ENCODE peak calls at places on chromosome 15, in ten cellular contexts. One of them, this sample, is unnamed.

GRCh38 chr15:73225358-73226015 is 143.3 kb downstream of the HCN4 start:
- DNase-seq in left cardiac atrium: no peak
- DNase-seq in midbrain: no peak
- DNase-seq in lower lobe of right lung: no peak
- DNase-seq in left ventricle myocardium inferior: no peak
- DNase-seq in stimulated activated naive CD4-positive, alpha-beta T cell treated with Interleukin-2 at 50 U/mL for 16 hours: peak; percentile 47
- DNase-seq in stimulated activated naive CD8-positive, alpha-beta T cell treated with anti-CD3 and anti-CD28 coated beads, Interleukin-15, Interleukin-2, amounts not matched to agents 100 U/mL and 50 U/mL, for 24 hours: peak; percentile 35
- DNase-seq in AG04450: no peak
- DNase-seq in HuH-7: no peak
- DNase-seq in activated gamma-delta T cell treated with anti-CD3 and anti-CD28 coated beads, Interleukin-2, amount 50 U/mL, for 16 hours: no peak
- DNase-seq in this sample: no peak

GRCh38 chr15:70518201-70519003 is 245.0 kb downstream of the UACA start:
- DNase-seq in lower lobe of right lung: no peak
- DNase-seq in HuH-7: no peak
- DNase-seq in left ventricle myocardium inferior: no peak
- DNase-seq in activated gamma-delta T cell treated with anti-CD3 and anti-CD28 coated beads, Interleukin-2, amount 50 U/mL, for 16 hours: no peak
- DNase-seq in stimulated activated naive CD4-positive, alpha-beta T cell treated with Interleukin-2 at 50 U/mL for 16 hours: no peak
- DNase-seq in midbrain: no peak
- DNase-seq in left cardiac atrium: no peak
- DNase-seq in stimulated activated naive CD8-positive, alpha-beta T cell treated with anti-CD3 and anti-CD28 coated beads, Interleukin-15, Interleukin-2, amounts not matched to agents 100 U/mL and 50 U/mL, for 24 hours: no peak
- DNase-seq in AG04450: no peak
- DNase-seq in this sample: no peak

GRCh38 chr15:31869640-31870335 is 160.5 kb upstream of the CHRNA7 start:
- DNase-seq in AG04450: no peak
- DNase-seq in lower lobe of right lung: no peak
- DNase-seq in stimulated activated naive CD8-positive, alpha-beta T cell treated with anti-CD3 and anti-CD28 coated beads, Interleukin-15, Interleukin-2, amounts not matched to agents 100 U/mL and 50 U/mL, for 24 hours: no peak
- DNase-seq in midbrain: peak; percentile 42
- DNase-seq in left ventricle myocardium inferior: no peak
- DNase-seq in activated gamma-delta T cell treated with anti-CD3 and anti-CD28 coated beads, Interleukin-2, amount 50 U/mL, for 16 hours: no peak
- DNase-seq in left cardiac atrium: peak; percentile 16
- DNase-seq in HuH-7: no peak
- DNase-seq in stimulated activated naive CD4-positive, alpha-beta T cell treated with Interleukin-2 at 50 U/mL for 16 hours: no peak
- DNase-seq in this sample: no peak

GRCh38 chr15:27973886-27974285 is 125.2 kb downstream of the OCA2 start:
- DNase-seq in left ventricle myocardium inferior: no peak
- DNase-seq in activated gamma-delta T cell treated with anti-CD3 and anti-CD28 coated beads, Interleukin-2, amount 50 U/mL, for 16 hours: no peak
- DNase-seq in midbrain: no peak
- DNase-seq in left cardiac atrium: no peak
- DNase-seq in HuH-7: no peak
- DNase-seq in stimulated activated naive CD4-positive, alpha-beta T cell treated with Interleukin-2 at 50 U/mL for 16 hours: no peak
- DNase-seq in stimulated activated naive CD8-positive, alpha-beta T cell treated with anti-CD3 and anti-CD28 coated beads, Interleukin-15, Interleukin-2, amounts not matched to agents 100 U/mL and 50 U/mL, for 24 hours: no peak
- DNase-seq in lower lobe of right lung: no peak
- DNase-seq in AG04450: no peak
- DNase-seq in this sample: no peak

GRCh38 chr15:77497108-77497737 is 76.5 kb downstream of the HMG20A start:
- DNase-seq in left cardiac atrium: peak; percentile 79
- DNase-seq in stimulated activated naive CD8-positive, alpha-beta T cell treated with anti-CD3 and anti-CD28 coated beads, Interleukin-15, Interleukin-2, amounts not matched to agents 100 U/mL and 50 U/mL, for 24 hours: no peak
- DNase-seq in activated gamma-delta T cell treated with anti-CD3 and anti-CD28 coated beads, Interleukin-2, amount 50 U/mL, for 16 hours: no peak
- DNase-seq in left ventricle myocardium inferior: peak; percentile 85
- DNase-seq in HuH-7: no peak
- DNase-seq in lower lobe of right lung: no peak
- DNase-seq in AG04450: no peak
- DNase-seq in midbrain: peak; percentile 87
- DNase-seq in stimulated activated naive CD4-positive, alpha-beta T cell treated with Interleukin-2 at 50 U/mL for 16 hours: no peak
- DNase-seq in this sample: no peak

GRCh38 chr15:39171944-39172368 is 408.9 kb upstream of the THBS1 start:
- DNase-seq in left cardiac atrium: peak; percentile 42
- DNase-seq in left ventricle myocardium inferior: peak; percentile 23
- DNase-seq in AG04450: peak; percentile 96
- DNase-seq in activated gamma-delta T cell treated with anti-CD3 and anti-CD28 coated beads, Interleukin-2, amount 50 U/mL, for 16 hours: no peak
- DNase-seq in lower lobe of right lung: peak; percentile 52
- DNase-seq in stimulated activated naive CD8-positive, alpha-beta T cell treated with anti-CD3 and anti-CD28 coated beads, Interleukin-15, Interleukin-2, amounts not matched to agents 100 U/mL and 50 U/mL, for 24 hours: peak; percentile 52
- DNase-seq in HuH-7: peak; percentile 23
- DNase-seq in stimulated activated naive CD4-positive, alpha-beta T cell treated with Interleukin-2 at 50 U/mL for 16 hours: no peak
- DNase-seq in midbrain: peak; percentile 37
- DNase-seq in this sample: no peak

GRCh38 chr15:91694829-91695205 is 158.7 kb upstream of the SLCO3A1 start:
- DNase-seq in left ventricle myocardium inferior: no peak
- DNase-seq in HuH-7: peak; percentile 38
- DNase-seq in lower lobe of right lung: no peak
- DNase-seq in AG04450: peak; percentile 15
- DNase-seq in stimulated activated naive CD8-positive, alpha-beta T cell treated with anti-CD3 and anti-CD28 coated beads, Interleukin-15, Interleukin-2, amounts not matched to agents 100 U/mL and 50 U/mL, for 24 hours: no peak
- DNase-seq in left cardiac atrium: peak; percentile 64
- DNase-seq in stimulated activated naive CD4-positive, alpha-beta T cell treated with Interleukin-2 at 50 U/mL for 16 hours: no peak
- DNase-seq in activated gamma-delta T cell treated with anti-CD3 and anti-CD28 coated beads, Interleukin-2, amount 50 U/mL, for 16 hours: no peak
- DNase-seq in midbrain: no peak
- DNase-seq in this sample: no peak

GRCh38 chr15:60370804-60371700 is 26.7 kb downstream of the ANXA2 start:
- DNase-seq in AG04450: peak; percentile 94
- DNase-seq in activated gamma-delta T cell treated with anti-CD3 and anti-CD28 coated beads, Interleukin-2, amount 50 U/mL, for 16 hours: no peak
- DNase-seq in stimulated activated naive CD4-positive, alpha-beta T cell treated with Interleukin-2 at 50 U/mL for 16 hours: peak; percentile 30
- DNase-seq in left ventricle myocardium inferior: peak; percentile 48
- DNase-seq in HuH-7: no peak
- DNase-seq in left cardiac atrium: peak; percentile 86
- DNase-seq in lower lobe of right lung: no peak
- DNase-seq in midbrain: no peak
- DNase-seq in stimulated activated naive CD8-positive, alpha-beta T cell treated with anti-CD3 and anti-CD28 coated beads, Interleukin-15, Interleukin-2, amounts not matched to agents 100 U/mL and 50 U/mL, for 24 hours: peak; percentile 32
- DNase-seq in this sample: no peak

GRCh38 chr15:74785716-74786032 is 3.8 kb downstream of the CSK start:
- DNase-seq in HuH-7: no peak
- DNase-seq in left ventricle myocardium inferior: no peak
- DNase-seq in activated gamma-delta T cell treated with anti-CD3 and anti-CD28 coated beads, Interleukin-2, amount 50 U/mL, for 16 hours: no peak
- DNase-seq in midbrain: no peak
- DNase-seq in left cardiac atrium: no peak
- DNase-seq in stimulated activated naive CD4-positive, alpha-beta T cell treated with Interleukin-2 at 50 U/mL for 16 hours: no peak
- DNase-seq in AG04450: no peak
- DNase-seq in stimulated activated naive CD8-positive, alpha-beta T cell treated with anti-CD3 and anti-CD28 coated beads, Interleukin-15, Interleukin-2, amounts not matched to agents 100 U/mL and 50 U/mL, for 24 hours: peak; percentile 57
- DNase-seq in lower lobe of right lung: no peak
- DNase-seq in this sample: no peak

GRCh38 chr15:85633859-85634258 is 160.9 kb downstream of the KLHL25 start:
- DNase-seq in left cardiac atrium: no peak
- DNase-seq in activated gamma-delta T cell treated with anti-CD3 and anti-CD28 coated beads, Interleukin-2, amount 50 U/mL, for 16 hours: no peak
- DNase-seq in left ventricle myocardium inferior: no peak
- DNase-seq in HuH-7: no peak
- DNase-seq in AG04450: no peak
- DNase-seq in stimulated activated naive CD8-positive, alpha-beta T cell treated with anti-CD3 and anti-CD28 coated beads, Interleukin-15, Interleukin-2, amounts not matched to agents 100 U/mL and 50 U/mL, for 24 hours: no peak
- DNase-seq in lower lobe of right lung: no peak
- DNase-seq in midbrain: no peak
- DNase-seq in stimulated activated naive CD4-positive, alpha-beta T cell treated with Interleukin-2 at 50 U/mL for 16 hours: no peak
- DNase-seq in this sample: no peak

GRCh38 chr15:84079885-84080777 is 155.4 kb upstream of the GOLGA6L4 start:
- DNase-seq in AG04450: no peak
- DNase-seq in left ventricle myocardium inferior: peak; percentile 16
- DNase-seq in stimulated activated naive CD8-positive, alpha-beta T cell treated with anti-CD3 and anti-CD28 coated beads, Interleukin-15, Interleukin-2, amounts not matched to agents 100 U/mL and 50 U/mL, for 24 hours: peak; percentile 57
- DNase-seq in left cardiac atrium: peak; percentile 36
- DNase-seq in activated gamma-delta T cell treated with anti-CD3 and anti-CD28 coated beads, Interleukin-2, amount 50 U/mL, for 16 hours: peak; percentile 4
- DNase-seq in lower lobe of right lung: peak; percentile 59
- DNase-seq in HuH-7: no peak
- DNase-seq in midbrain: peak; percentile 39
- DNase-seq in stimulated activated naive CD4-positive, alpha-beta T cell treated with Interleukin-2 at 50 U/mL for 16 hours: peak; percentile 15
- DNase-seq in this sample: peak; percentile 2

GRCh38 chr15:47718474-47719440 is 1.5 kb downstream of the SEMA6D start:
- DNase-seq in stimulated activated naive CD8-positive, alpha-beta T cell treated with anti-CD3 and anti-CD28 coated beads, Interleukin-15, Interleukin-2, amounts not matched to agents 100 U/mL and 50 U/mL, for 24 hours: no peak
- DNase-seq in lower lobe of right lung: no peak
- DNase-seq in left ventricle myocardium inferior: no peak
- DNase-seq in activated gamma-delta T cell treated with anti-CD3 and anti-CD28 coated beads, Interleukin-2, amount 50 U/mL, for 16 hours: no peak
- DNase-seq in stimulated activated naive CD4-positive, alpha-beta T cell treated with Interleukin-2 at 50 U/mL for 16 hours: no peak
- DNase-seq in midbrain: peak; percentile 75
- DNase-seq in HuH-7: no peak
- DNase-seq in left cardiac atrium: peak; percentile 36
- DNase-seq in AG04450: no peak
- DNase-seq in this sample: no peak

GRCh38 chr15:52261498-52262242 is 33.9 kb downstream of the MYO5C start:
- DNase-seq in activated gamma-delta T cell treated with anti-CD3 and anti-CD28 coated beads, Interleukin-2, amount 50 U/mL, for 16 hours: peak; percentile 19
- DNase-seq in AG04450: peak; percentile 46
- DNase-seq in left ventricle myocardium inferior: peak; percentile 50
- DNase-seq in lower lobe of right lung: peak; percentile 64
- DNase-seq in stimulated activated naive CD8-positive, alpha-beta T cell treated with anti-CD3 and anti-CD28 coated beads, Interleukin-15, Interleukin-2, amounts not matched to agents 100 U/mL and 50 U/mL, for 24 hours: peak; percentile 70
- DNase-seq in HuH-7: no peak
- DNase-seq in left cardiac atrium: peak; percentile 61
- DNase-seq in stimulated activated naive CD4-positive, alpha-beta T cell treated with Interleukin-2 at 50 U/mL for 16 hours: peak; percentile 29
- DNase-seq in midbrain: peak; percentile 12
- DNase-seq in this sample: no peak

GRCh38 chr15:100125627-100126231 is 216.0 kb downstream of the ADAMTS17 start:
- DNase-seq in AG04450: no peak
- DNase-seq in HuH-7: no peak
- DNase-seq in lower lobe of right lung: no peak
- DNase-seq in stimulated activated naive CD8-positive, alpha-beta T cell treated with anti-CD3 and anti-CD28 coated beads, Interleukin-15, Interleukin-2, amounts not matched to agents 100 U/mL and 50 U/mL, for 24 hours: no peak
- DNase-seq in stimulated activated naive CD4-positive, alpha-beta T cell treated with Interleukin-2 at 50 U/mL for 16 hours: no peak
- DNase-seq in left cardiac atrium: peak; percentile 80
- DNase-seq in midbrain: peak; percentile 60
- DNase-seq in activated gamma-delta T cell treated with anti-CD3 and anti-CD28 coated beads, Interleukin-2, amount 50 U/mL, for 16 hours: no peak
- DNase-seq in left ventricle myocardium inferior: peak; percentile 53
- DNase-seq in this sample: no peak

This sample was measured in activated T-cell treated with anti-CD3 and anti-CD28 coated beads for 4 hours.